ENCODE peak calls at places on chromosome 11, in four cellular contexts. N is GM12878, L is HL-60, S is K562. P is an unnamed sample.

GRCh38 chr11:36361901-36362391 is 65.9 kb downstream of the PRR5L start:
- DNase-seq in L (no peak), N (no peak), S (no peak), P (no peak)

GRCh38 chr11:94218372-94218771 is 86.0 kb upstream of the IZUMO1R start:
- DNase-seq in L (no peak), N (no peak), S (no peak), P (no peak)

GRCh38 chr11:13238879-13239514 is 38.6 kb upstream of the BMAL1 start:
- DNase-seq in L (peak), N (no peak), S (peak), P (peak)

GRCh38 chr11:61126266-61126665 is 24.0 kb downstream of the CD5 start:
- DNase-seq in L (no peak), S (no peak), N (no peak), P (no peak)

GRCh38 chr11:124716596-124716995 is 23.1 kb upstream of the NRGN start:
- DNase-seq in L (no peak), S (no peak), N (no peak), P (no peak)

GRCh38 chr11:76073716-76074115 is 132.6 kb downstream of the WNT11 start:
- DNase-seq in S (no peak), N (no peak), L (no peak), P (no peak)

GRCh38 chr11:69691449-69691848 is 12.4 kb downstream of the FGF19 start:
- DNase-seq in S (no peak), L (no peak), N (no peak), P (no peak)

GRCh38 chr11:77020751-77021150 is 13.4 kb upstream of the B3GNT6 start:
- DNase-seq in L (no peak), S (no peak), N (no peak), P (no peak)

DNA sequence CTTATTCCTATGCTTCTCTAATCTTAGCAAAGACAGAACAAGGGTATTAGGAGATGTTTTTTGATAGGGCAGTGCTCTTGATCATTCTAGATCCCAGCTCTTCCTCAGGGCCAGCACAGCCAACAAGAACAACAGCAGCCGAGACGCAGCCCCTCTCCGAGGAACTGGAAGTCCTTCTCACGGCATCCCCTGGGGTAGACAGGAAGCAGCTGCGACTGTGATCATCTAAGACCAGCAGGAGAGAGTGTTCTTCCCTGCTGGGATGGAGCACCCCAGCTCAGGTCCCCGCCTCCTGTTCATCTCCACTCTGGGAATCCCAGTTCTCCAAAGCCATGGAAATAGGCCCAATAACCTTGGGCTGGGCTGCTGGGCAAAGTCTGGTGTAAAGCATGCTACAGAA is 29.6 kb downstream of the IRAG1 start:
- DNase-seq in N (no peak), S (no peak), L (no peak), P (no peak)
- TF ChIP-seq SPI1 in N (no peak), S (no peak), L (no peak), P (no peak)

DNA sequence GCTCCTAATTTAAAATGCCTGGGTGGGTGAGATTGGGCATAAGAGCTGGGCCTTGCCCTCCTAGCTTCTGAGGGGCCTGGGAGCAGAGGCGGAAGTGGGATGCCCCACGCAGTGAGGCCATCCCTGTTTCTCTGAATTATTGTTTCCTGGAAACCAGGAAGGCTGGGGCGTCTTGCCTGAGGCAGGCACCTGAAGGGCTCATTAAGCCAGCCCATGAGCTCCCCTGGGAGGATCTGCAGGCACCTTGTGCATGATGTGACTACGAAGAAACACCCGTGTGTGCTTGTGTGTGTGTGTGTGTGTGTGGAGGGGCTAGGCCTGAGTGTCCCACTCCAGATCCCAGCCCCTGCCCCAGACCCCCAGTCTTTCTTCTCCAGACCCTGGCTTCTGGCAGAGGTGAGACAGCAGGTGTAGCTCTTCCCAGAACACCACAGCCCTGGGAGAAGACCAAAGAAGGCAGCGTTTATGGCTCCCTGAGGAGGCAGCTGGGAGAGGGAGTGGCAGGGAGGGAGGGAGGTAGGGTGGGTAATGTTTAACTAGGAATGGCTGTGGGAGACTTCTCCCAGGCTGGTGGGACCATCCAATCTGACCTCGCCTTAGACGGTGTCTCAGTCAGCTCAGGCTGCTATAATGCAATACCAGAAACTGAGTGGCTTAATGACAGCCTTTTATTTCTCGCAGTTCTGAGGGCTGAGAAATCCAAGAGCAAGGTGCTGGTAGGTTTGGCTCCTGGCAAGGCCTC is 2.1 kb upstream of the BATF2 start:
- DNase-seq in S (peak), L (no peak), N (no peak), P (no peak)
- TF ChIP-seq POLR2AphosphoS5 in S (no peak), L (no peak), N (no peak), P (no peak)

GRCh38 chr11:62500066-62501035 is 46.3 kb downstream of the AHNAK start:
- DNase-seq in S (peak), N (no peak), L (peak), P (no peak)
- TF ChIP-seq SPI1 in S (peak), N (no peak), L (no peak), P (no peak)

GRCh38 chr11:73338279-73338678 is 30.2 kb downstream of the ARHGEF17 start:
- DNase-seq in S (no peak), L (no peak), N (no peak), P (no peak)

GRCh38 chr11:73334244-73335203 is 26.4 kb downstream of the ARHGEF17 start:
- DNase-seq in S (peak), N (no peak), L (no peak), P (no peak)

GRCh38 chr11:73333626-73334199 is 25.6 kb downstream of the ARHGEF17 start:
- DNase-seq in S (no peak), L (no peak), N (no peak), P (no peak)

GRCh38 chr11:73333173-73333572 is 25.1 kb downstream of the ARHGEF17 start:
- DNase-seq in L (no peak), S (no peak), N (no peak), P (no peak)

GRCh38 chr11:73335204-73335923 is 27.3 kb downstream of the ARHGEF17 start:
- DNase-seq in N (no peak), L (peak), S (peak), P (peak)
- TF ChIP-seq POLR2AphosphoS5 in N (no peak), L (no peak), S (no peak), P (no peak)

GRCh38 chr11:128904872-128905344 is 13.8 kb downstream of the KCNJ5 start:
- DNase-seq in S (peak), L (no peak), N (no peak), P (peak)

GRCh38 chr11:128906185-128907065 is 15.3 kb downstream of the KCNJ5 start:
- DNase-seq in S (no peak), N (no peak), L (no peak), P (no peak)

GRCh38 chr11:128904303-128904871 is 13.2 kb downstream of the KCNJ5 start:
- DNase-seq in S (no peak), L (no peak), N (no peak), P (no peak)

GRCh38 chr11:128903248-128904041 is 12.3 kb downstream of the KCNJ5 start:
- DNase-seq in L (no peak), N (no peak), S (no peak), P (no peak)

DNA sequence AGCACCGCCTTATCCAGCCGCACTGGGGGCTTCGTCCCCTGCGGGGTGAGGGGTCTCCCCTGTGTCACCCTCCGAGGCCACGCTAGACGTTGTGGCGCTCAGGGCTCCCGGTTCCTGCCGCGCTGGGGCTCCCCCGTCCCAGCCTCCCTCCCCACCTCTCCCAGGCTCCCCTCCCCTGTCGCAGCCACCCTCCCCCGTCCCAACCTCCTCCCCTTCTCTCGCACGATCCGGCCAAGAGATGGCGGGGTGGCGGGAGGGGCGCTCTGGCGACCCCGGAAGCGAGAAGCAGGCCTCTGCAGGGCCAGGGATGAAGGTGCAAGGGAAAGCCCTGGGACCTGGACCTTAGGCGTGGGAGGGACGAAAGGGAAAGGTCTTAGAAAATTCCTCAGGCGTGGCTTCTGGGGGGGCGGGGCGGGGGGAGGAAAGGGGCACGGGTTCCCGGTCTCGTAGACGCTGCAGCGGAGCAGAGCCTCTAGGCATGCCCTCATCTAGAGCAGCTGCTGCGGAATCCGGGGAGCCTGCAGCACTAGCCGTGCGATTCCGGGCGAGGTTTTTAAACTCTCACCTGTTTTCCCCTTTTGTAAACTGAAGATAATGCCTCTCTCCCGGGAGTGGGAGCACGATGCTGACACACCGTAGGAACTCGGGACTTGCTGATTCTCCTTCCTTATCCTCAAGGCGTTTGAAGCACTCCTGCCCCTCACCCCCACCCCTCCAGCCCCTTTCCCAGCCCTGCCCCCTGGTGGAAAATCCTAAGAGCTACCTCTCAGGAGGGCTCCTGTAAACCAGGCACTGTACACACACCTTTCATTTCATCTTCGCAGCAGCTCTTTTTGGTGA is 14.4 kb downstream of the KCNJ5 start:
- DNase-seq in S (peak), L (no peak), N (no peak), P (peak)
- TF ChIP-seq SPI1 in S (no peak), L (no peak), N (no peak), P (no peak)

GRCh38 chr11:89279176-89279575 is 101.5 kb downstream of the TYR start:
- DNase-seq in L (no peak), S (no peak), N (no peak), P (no peak)
- TF ChIP-seq POLR2AphosphoS5 in L (no peak), S (no peak), N (no peak), P (no peak)

DNA sequence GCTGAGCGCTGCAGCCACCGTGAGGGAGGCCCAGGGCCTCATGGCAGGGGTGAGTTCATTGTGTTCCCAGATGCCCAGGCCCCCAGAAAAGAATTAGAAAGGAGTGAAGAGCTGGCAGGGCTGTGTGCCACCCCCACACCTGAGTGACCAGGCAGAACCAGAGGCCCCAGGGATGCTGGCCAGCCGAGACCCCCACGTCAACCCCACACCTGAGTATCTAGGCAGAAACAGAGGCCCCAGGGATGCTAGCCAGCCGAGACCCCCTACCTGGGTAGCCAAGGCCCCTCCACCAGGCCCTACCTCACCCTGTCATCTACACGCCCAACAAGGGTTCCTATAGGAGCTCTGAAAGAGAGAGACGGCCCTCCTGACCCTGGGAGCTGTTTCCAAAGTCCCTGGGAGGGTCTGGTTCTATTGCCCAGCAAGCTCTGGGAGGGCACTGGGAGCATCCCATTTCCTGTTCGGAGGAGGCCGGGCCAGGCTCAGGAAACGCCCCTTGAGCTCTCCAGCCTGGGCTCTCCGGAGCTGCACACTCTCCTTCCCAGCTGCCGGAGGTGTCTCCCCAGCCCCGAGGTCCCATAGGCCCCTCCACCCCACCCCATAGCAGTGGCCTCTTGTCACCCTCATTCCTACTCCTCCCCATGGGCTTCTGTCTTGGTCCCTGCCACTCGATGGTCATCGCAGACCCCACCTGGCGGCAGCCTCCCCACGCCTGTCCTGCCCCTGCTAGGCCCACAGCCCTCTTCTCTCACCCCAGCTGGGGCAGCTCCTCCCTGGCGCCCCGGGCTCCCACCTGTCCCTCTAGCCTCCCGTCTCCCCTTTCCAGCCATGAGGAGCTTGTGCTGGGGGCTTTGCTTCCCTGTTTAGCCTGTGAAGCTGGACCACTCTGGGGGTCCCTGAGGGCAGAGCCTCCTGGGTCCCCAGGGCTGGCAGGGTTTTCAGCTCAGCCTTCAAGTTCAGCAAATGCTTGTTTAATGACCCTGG is 2.6 kb downstream of the TSPAN32 start:
- DNase-seq in N (no peak), L (no peak), S (no peak), P (no peak)
- TF ChIP-seq SPI1 in N (no peak), L (no peak), S (no peak), P (no peak)

GRCh38 chr11:33455827-33456226 is 198.6 kb downstream of the HIPK3 start:
- DNase-seq in S (no peak), L (no peak), N (no peak), P (no peak)
- TF ChIP-seq POLR2AphosphoS5 in S (no peak), L (no peak), N (no peak), P (no peak)

GRCh38 chr11:120811199-120811598 is 212.7 kb upstream of the TBCEL start:
- DNase-seq in N (no peak), L (no peak), S (no peak), P (no peak)

GRCh38 chr11:120808616-120809050 is 215.3 kb upstream of the TBCEL start:
- DNase-seq in N (no peak), S (no peak), L (no peak), P (no peak)

GRCh38 chr11:120810251-120810650 is 213.7 kb upstream of the TBCEL start:
- DNase-seq in L (no peak), N (no peak), S (no peak), P (no peak)

GRCh38 chr11:120805960-120806555 is 217.8 kb upstream of the TBCEL start:
- DNase-seq in L (no peak), N (no peak), S (no peak), P (no peak)

DNA sequence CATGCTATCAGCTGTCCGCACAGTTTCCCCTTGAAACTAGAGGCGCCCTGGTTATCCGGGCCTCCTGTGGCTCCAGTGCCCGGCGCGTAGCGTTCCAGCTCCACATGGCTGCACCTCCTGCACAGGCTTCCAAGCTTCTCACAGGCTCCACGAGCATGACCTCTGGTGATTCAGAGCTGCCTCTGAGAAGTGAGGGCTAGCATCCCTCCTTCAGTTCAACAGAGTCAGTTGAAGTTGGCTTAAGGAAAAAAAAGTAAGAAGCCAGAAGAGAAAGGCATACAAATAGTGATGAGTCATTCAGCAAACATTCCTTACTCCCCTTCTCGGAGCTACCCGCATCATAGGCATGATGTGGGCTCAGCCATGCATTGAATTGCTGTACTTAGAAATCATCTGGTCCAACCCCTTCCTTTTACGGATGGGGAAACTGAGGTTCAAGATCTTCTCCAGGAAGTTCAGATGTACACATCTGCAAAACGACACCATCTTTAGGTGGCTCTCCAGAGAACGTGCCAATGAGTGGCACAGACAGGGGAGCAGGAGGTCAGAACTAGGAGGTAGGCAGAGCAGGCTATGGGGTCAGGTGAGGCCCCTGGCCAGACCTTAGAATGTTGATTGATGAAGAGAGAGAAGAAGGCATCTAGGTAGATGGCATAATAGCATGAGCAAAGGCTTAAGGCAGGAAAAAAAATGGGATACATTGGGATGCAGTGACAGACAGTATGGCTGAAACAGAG is 216.3 kb upstream of the TBCEL start:
- DNase-seq in L (no peak), S (no peak), N (no peak), P (no peak)
- TF ChIP-seq SPI1 in L (no peak), S (no peak), N (no peak), P (no peak)

GRCh38 chr11:122144752-122145151 is 28.7 kb upstream of the BLID start:
- DNase-seq in S (no peak), L (no peak), N (no peak), P (no peak)
- TF ChIP-seq POLR2AphosphoS5 in S (no peak), L (no peak), N (no peak), P (no peak)

P was measured in GM12891.